ENCODE peak calls at places on chromosomes 11 and 22, in four cellular contexts. J is H1, U is tibial nerve, R is breast epithelium. A is an unnamed sample.

GRCh38 chr11:44036811-44037657 is 10.7 kb upstream of the ACCSL start:
- DNase-seq in J (peak; percentile 61), U (peak; percentile 77), R (peak; percentile 22), A (peak; percentile 88)

GRCh38 chr11:72319261-72319660 is 75.3 kb upstream of the PHOX2A start:
- DNase-seq in J (no peak), U (no peak), R (no peak), A (no peak)

GRCh38 chr11:95688501-95689222 is 100.9 kb downstream of the FAM76B start:
- DNase-seq in J (no peak), U (no peak), R (no peak), A (no peak)

GRCh38 chr22:48953830-48954229 is 873.8 kb downstream of the BRD1 start:
- DNase-seq in J (no peak), U (no peak), R (no peak), A (no peak)

GRCh38 chr11:26331911-26332571 is at the start of gene ANO3:
- DNase-seq in J (peak; percentile 88), U (peak; percentile 5), R (no peak), A (peak; percentile 14)

GRCh38 chr22:17007257-17007656 is 765 bp downstream of the GAB4 start:
- DNase-seq in J (no peak), U (no peak), R (no peak), A (no peak)

GRCh38 chr11:94665116-94665659 is 98.0 kb downstream of the PIWIL4 start:
- DNase-seq in J (no peak), U (no peak), R (no peak), A (no peak)

GRCh38 chr11:34316347-34317037 is 41.3 kb downstream of the ABTB2 start:
- DNase-seq in J (no peak), U (no peak), R (no peak), A (no peak)

GRCh38 chr11:23078289-23078971 is 218.2 kb upstream of the CCDC179 start:
- DNase-seq in J (no peak), U (no peak), R (no peak), A (no peak)

GRCh38 chr11:9875862-9876261 is 212.0 kb downstream of the SWAP70 start:
- DNase-seq in J (no peak), U (no peak), R (no peak), A (no peak)

GRCh38 chr11:35919244-35919643 is 24.6 kb upstream of the LDLRAD3 start:
- DNase-seq in J (no peak), U (no peak), R (no peak), A (no peak)

GRCh38 chr11:59705281-59705680 is 8.4 kb downstream of the OR10V1 start:
- DNase-seq in J (no peak), U (no peak), R (no peak), A (no peak)

GRCh38 chr22:19522881-19523239 is 1.4 kb downstream of the CLDN5 start:
- DNase-seq in J (no peak), U (no peak), R (no peak), A (no peak)

GRCh38 chr22:19523240-19524169 is 705 bp downstream of the CLDN5 start:
- DNase-seq in J (no peak), U (no peak), R (no peak), A (no peak)

GRCh38 chr22:19525666-19526065 is 1.5 kb upstream of the CLDN5 start:
- DNase-seq in J (no peak), U (no peak), R (no peak), A (no peak)

GRCh38 chr22:19525116-19525660 is 978 bp upstream of the CLDN5 start:
- DNase-seq in J (no peak), U (no peak), R (no peak), A (peak; percentile 71)

GRCh38 chr22:19524170-19525115 is at the start of gene CLDN5:
- DNase-seq in J (no peak), U (no peak), R (no peak), A (peak; percentile 77)
- TF ChIP-seq POLR2A in J (no peak), U (peak; percentile 34), R (no peak), A (no peak)

GRCh38 chr11:47478651-47479329 is 29.9 kb upstream of the RAPSN start:
- DNase-seq in J (no peak), U (no peak), R (no peak), A (no peak)
- TF ChIP-seq POLR2A in J (no peak), U (no peak), R (no peak), A (no peak)

DNA sequence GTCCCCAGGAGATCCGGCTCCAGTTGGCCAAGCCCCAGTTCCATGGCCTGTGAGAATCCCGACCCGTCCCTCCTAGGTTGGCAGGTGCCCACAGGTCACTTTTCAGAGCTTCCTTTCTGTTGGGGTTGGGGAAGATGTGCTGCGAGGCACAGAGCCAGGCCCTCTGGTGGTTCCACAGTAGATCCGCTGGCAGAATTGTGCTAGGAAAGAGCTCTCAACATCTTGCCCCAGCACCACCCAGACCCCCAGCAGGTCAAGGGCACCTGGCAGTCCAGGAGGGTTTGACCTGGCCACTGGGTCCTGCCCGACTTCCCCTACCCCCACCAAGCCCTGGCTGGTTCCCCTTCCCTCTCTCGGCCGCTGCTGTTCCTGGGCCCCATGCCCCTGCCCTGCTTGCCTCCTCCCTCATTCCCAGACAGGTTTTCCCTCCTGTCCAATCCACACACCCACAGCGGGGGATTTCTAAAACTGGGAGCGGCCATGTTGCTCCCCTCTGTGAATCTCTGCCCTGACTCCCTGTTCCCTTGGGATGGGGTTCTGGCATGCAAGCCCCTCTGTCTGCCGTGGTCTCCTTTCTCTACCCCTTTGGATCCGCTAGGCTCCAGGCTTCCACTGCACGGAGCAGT is 26.2 kb upstream of the GCAT start:
- DNase-seq in J (no peak), U (no peak), R (peak; percentile 55), A (no peak)
- TF ChIP-seq POLR2A in J (no peak), U (no peak), R (no peak), A (no peak)

DNA sequence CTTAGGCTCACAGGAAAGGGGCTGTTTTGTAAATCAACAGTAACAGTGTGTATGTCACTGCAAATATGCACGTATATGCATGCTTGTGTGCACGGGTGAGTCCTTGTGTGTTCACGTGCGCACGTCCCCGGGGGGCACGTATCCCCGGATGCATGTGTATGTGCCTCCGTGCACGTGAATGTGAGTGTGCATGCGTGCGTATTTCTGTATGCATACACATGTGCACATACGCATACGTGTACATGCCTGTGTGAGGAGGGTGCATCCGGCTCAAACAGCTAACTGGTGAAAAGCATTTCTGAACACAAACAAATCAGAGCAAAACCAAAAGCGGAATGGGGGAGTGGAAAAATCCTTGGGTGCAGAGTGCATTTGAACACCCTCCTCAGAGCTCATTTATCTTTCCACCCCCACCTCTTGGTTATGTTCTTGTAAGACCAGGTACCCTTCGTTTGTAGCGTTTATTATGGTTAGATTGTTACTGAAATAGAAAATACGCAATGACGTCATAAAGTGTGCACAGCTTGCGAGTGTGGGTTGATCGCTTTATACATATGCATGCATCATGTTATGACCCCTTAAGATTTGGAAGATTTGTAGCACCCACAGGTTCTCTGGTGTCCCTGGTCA is 7.0 kb downstream of the ARSA start:
- DNase-seq in J (no peak), U (no peak), R (no peak), A (no peak)
- TF ChIP-seq POLR2A in J (no peak), U (no peak), R (no peak), A (no peak)

GRCh38 chr11:73977856-73978519 is 4.7 kb downstream of the UCP2 start:
- DNase-seq in J (no peak), U (no peak), R (no peak), A (no peak)

GRCh38 chr11:73981051-73981805 is 1.4 kb downstream of the UCP2 start:
- DNase-seq in J (no peak), U (no peak), R (no peak), A (no peak)

GRCh38 chr11:73976451-73977151 is 6.0 kb downstream of the UCP2 start:
- DNase-seq in J (no peak), U (no peak), R (no peak), A (no peak)

GRCh38 chr11:73980001-73980960 is 2.4 kb downstream of the UCP2 start:
- DNase-seq in J (no peak), U (no peak), R (peak; percentile 40), A (no peak)

DNA sequence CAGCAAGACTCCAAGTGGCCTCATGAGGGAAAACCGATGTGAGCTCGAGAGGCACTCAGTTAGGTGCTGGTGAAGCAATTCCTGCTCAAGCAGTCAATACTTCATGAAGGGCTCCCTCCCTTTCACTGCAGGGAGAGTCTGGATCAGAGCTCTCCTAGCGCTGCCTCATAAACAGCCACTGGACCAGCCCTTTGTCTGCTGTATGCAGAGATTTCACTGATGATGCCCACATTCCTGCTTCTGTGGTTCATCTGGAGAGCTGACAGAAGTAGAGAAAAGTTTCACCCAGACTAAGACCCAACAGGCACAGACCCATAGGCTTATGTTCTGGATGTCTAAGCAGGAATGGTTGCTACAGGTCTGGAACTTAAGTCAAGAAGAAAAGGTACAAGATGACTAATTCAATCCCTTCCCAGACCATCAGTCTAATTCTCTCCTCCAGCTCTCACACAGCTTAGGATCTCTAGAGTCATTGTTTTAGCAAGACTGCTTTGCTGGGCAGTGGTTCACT is 4.0 kb downstream of the UCP2 start:
- DNase-seq in J (no peak), U (no peak), R (no peak), A (no peak)
- TF ChIP-seq POLR2A in J (no peak), U (no peak), R (no peak), A (no peak)

GRCh38 chr11:78188012-78188808 is at the start of gene KCTD21:
- DNase-seq in J (peak; percentile 92), U (peak; percentile 91), R (peak; percentile 92), A (peak; percentile 98)
- TF ChIP-seq POLR2A in J (no peak), U (peak; percentile 84), R (peak; percentile 24), A (peak; percentile 83)

DNA sequence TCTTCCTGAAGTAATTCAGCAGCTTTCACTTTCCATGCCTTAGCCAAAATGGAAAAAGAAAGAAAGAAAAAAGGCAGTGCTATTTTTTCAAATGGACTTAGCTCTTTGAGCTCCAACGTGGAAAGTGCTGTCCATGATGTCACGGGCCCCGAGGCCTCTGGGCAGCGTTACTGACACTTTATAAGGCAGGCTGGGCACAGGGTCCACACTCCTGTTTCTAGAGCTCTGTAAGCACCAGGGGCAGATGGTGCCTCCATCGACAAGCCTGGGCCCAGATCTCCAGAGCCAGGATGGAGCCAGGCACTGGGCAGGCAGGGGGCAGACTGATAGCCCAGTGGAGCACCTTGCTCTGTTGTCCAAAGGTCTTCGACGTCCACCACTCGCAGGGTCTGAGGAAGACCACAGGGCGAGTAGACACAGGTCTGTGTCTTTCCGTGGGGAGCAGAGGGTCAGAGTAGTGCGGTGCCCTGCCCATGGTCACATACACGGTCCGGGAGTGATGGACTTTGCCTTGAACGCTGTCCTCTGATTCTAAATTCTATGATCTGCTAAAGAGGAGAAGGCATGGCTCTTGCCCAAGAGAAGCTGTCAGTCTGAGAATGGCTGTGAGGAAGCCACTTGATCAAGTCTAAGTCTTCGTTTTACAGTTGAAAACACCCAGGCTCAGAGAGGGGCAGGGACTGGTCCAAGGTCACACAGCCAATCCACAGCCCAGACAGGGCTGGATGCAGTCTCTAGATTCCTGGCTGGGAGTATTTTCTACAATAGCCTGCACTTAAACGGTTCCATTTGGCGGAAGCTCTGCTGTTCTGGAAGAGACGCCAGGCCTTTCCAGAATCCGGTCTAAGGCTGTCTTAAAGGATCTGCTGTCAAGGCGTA is 22.1 kb upstream of the WNT11 start:
- DNase-seq in J (no peak), U (no peak), R (no peak), A (no peak)
- TF ChIP-seq POLR2A in J (no peak), U (no peak), R (no peak), A (no peak)

A was measured in heart left ventricle.